ENCODE peak calls at places on chromosomes 11 and 22, in six cellular contexts. C, W, A, U, X and N are unnamed samples.
A peak's percentile ranks its signal among the peaks of the same experiment; 100 is the strongest.

GRCh38 chr11:93031386-93031785 is 61.9 kb downstream of the MTNR1B start:
- DNase-seq in C (peak; percentile 82), W (peak; percentile 61), A (peak; percentile 53), U (no peak), X (no peak), N (peak; percentile 31)

GRCh38 chr11:133619973-133620372 is 87.7 kb upstream of the OPCML start:
- DNase-seq in C (no peak), W (no peak), A (no peak), U (no peak), X (no peak), N (peak; percentile 40)

GRCh38 chr22:46625843-46626349 is 5.7 kb downstream of the GRAMD4 start:
- DNase-seq in C (no peak), W (no peak), A (no peak), U (no peak), X (no peak), N (no peak)

GRCh38 chr11:15276616-15277015 is 161.9 kb downstream of the INSC start:
- DNase-seq in C (peak; percentile 4), W (no peak), A (no peak), U (peak; percentile 52), X (peak; percentile 26), N (no peak)

GRCh38 chr22:26556904-26557303 is 33.0 kb downstream of the TPST2 start:
- DNase-seq in C (no peak), W (no peak), A (no peak), U (no peak), X (no peak), N (no peak)

GRCh38 chr11:6646040-6646439 is 9.6 kb downstream of the DCHS1 start:
- DNase-seq in C (peak; percentile 80), W (no peak), A (no peak), U (peak; percentile 91), X (no peak), N (no peak)

GRCh38 chr11:127073621-127074020 is 73.1 kb upstream of the KIRREL3 start:
- DNase-seq in C (no peak), W (no peak), A (no peak), U (no peak), X (no peak), N (no peak)

GRCh38 chr11:35383953-35384352 is 35.4 kb downstream of the SLC1A2 start:
- DNase-seq in C (peak; percentile 49), W (no peak), A (no peak), U (no peak), X (no peak), N (no peak)

GRCh38 chr22:20588843-20589581 is 81.6 kb downstream of the MED15 start:
- DNase-seq in C (no peak), W (no peak), A (no peak), U (no peak), X (no peak), N (no peak)

GRCh38 chr22:44406581-44407403 is 91.2 kb downstream of the RTL6 start:
- DNase-seq in C (peak; percentile 12), W (peak; percentile 55), A (peak; percentile 19), U (no peak), X (no peak), N (peak; percentile 36)

DNA sequence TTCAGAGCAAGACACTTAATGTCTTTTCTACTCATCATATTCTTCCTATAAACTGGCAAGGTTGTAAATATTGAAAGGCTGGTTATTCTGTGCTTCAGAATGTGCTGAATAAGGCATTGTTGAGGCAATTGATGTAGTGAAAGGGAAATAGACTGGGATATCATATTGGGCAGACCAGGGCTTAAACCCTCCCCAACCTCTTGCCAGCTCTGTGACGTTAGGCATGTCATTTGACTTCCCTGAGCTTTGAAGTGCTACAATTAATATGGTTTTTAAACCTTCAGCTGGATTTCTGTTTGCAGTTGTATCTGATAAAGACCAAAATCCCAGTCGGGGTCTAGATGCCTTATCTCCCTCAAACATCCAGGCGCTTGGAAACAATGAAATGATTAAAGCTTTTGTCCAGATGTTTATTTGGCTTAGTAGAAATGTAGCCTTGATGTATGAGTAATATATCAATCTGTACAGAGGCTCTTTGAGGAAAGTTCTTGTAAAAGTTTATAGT is 208.1 kb downstream of the DBX1 start:
- DNase-seq in C (no peak), W (no peak), A (no peak), U (no peak), X (no peak), N (no peak)
- H3K14ac ChIP-seq in C (no peak overlapping the region), W (no peak overlapping the region), A (no peak overlapping the region), U (no peak overlapping the region), X (no peak overlapping the region), N (no peak overlapping the region)

GRCh38 chr11:113505541-113506375 is 30.6 kb upstream of the DRD2 start:
- DNase-seq in C (peak; percentile 36), W (peak; percentile 14), A (no peak), U (no peak), X (no peak), N (peak; percentile 17)
- H3K4me2 ChIP-seq in C (no peak overlapping the region), W (no peak overlapping the region), A (no peak overlapping the region), U (no peak overlapping the region), X (no peak overlapping the region), N (no peak overlapping the region)

GRCh38 chr22:19419086-19419463 is 12.5 kb downstream of the HIRA start:
- DNase-seq in C (no peak), W (no peak), A (no peak), U (no peak), X (no peak), N (no peak)

GRCh38 chr22:19419464-19420178 is 11.9 kb downstream of the HIRA start:
- DNase-seq in C (peak; percentile 17), W (no peak), A (no peak), U (no peak), X (no peak), N (no peak)

GRCh38 chr22:19420321-19420720 is 11.2 kb downstream of the HIRA start:
- DNase-seq in C (no peak), W (no peak), A (no peak), U (no peak), X (no peak), N (no peak)

GRCh38 chr22:19423906-19424500 is 7.5 kb downstream of the HIRA start:
- DNase-seq in C (no peak), W (no peak), A (no peak), U (no peak), X (no peak), N (no peak)

GRCh38 chr22:19422440-19423301 is 8.9 kb downstream of the HIRA start:
- DNase-seq in C (no peak), W (no peak), A (no peak), U (no peak), X (no peak), N (no peak)
- H3K14ac ChIP-seq in C (no peak overlapping the region), W (no peak overlapping the region), A (no peak overlapping the region), U (no peak overlapping the region), X (no peak overlapping the region), N (no peak overlapping the region)

DNA sequence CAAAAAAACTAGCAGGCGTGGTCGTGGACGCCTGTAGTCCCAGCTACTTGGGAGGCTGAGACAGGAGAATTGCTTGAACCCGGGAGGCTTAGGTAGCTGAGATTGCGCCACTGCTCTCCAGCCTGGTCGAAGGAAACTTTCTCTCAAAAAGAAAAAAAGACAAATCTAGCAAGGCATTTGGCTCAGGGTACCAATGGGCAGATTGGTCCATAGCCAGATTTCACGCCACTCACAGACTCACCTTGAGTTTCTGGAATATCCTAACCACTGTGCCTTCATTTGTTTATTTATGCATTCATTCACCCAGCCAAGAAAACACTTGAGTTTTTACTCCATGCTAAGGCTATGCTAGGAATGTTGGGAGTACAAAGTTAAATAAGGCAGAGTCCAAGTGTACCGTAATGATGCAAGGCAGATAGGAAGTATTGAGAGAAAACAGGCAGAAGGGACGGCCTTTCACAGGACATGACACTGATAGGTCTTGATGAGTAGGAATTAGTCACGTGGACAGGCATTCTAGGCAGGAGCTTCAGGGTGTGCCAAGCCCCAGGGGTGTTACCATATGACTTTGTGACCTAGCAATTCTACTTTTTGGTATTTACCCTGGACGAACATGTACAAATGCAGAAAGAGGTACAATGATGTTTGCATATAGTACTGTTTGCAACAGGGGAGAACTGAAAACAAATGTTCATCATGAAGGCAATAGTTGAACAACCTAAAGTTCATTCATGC is 3.0 kb upstream of the PACSIN3 start:
- DNase-seq in C (peak; percentile 86), W (no peak), A (no peak), U (peak; percentile 89), X (no peak), N (peak; percentile 78)
- H3K4me2 ChIP-seq in C (peak overlapping the region; percentile 16), W (no peak overlapping the region), A (no peak overlapping the region), U (no peak overlapping the region), X (no peak overlapping the region), N (peak overlapping the region; percentile 27)

GRCh38 chr11:86360775-86361395 is 13.8 kb upstream of the CCDC81 start:
- DNase-seq in C (peak; percentile 73), W (no peak), A (no peak), U (peak; percentile 63), X (no peak), N (no peak)

GRCh38 chr11:86358720-86359119 is 16.0 kb upstream of the CCDC81 start:
- DNase-seq in C (no peak), W (no peak), A (no peak), U (no peak), X (no peak), N (peak; percentile 43)

DNA sequence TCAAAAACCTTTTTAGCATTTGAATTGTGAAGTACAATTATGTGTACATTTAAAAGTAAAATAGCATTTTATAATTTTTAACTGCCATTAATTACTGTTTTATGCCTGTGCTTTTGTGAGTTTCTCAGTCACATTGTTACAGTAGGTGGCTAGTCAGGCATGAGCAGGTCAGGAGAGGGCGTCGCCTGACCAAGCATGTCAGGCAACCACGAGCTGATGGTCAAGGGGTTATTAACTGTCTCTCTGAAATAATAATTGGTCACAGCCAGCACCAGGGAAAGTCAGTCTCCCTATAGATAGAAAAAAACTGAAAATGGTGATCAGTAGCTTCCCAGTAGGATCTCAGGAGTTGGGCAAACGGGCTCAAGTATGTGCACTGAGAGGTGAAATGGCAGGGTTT is 19.4 kb upstream of the CCDC81 start:
- DNase-seq in C (no peak), W (no peak), A (no peak), U (no peak), X (no peak), N (no peak)
- H3K14ac ChIP-seq in C (no peak overlapping the region), W (no peak overlapping the region), A (no peak overlapping the region), U (no peak overlapping the region), X (no peak overlapping the region), N (no peak overlapping the region)